ENCODE peak calls at places on chromosome 3, in four cellular contexts. One of them, this sample, is unnamed.

GRCh38 chr3:177346878-177347277 is 149.6 kb upstream of the TBL1XR1 start:
- DNase-seq in activated CD4-positive, alpha-beta T cell treated with anti-CD3 and anti-CD28 coated beads, Interleukin-2, amount 10 ng/mL, durations not matched to agents 7 days and 5 days: no peak
- DNase-seq in HuH-7.5: no peak
- DNase-seq in iris pigment epithelial cell: no peak
- DNase-seq in this sample: no peak

GRCh38 chr3:115683773-115684172 is 60.5 kb downstream of the GAP43 start:
- DNase-seq in activated CD4-positive, alpha-beta T cell treated with anti-CD3 and anti-CD28 coated beads, Interleukin-2, amount 10 ng/mL, durations not matched to agents 7 days and 5 days: no peak
- DNase-seq in iris pigment epithelial cell: no peak
- DNase-seq in HuH-7.5: no peak
- DNase-seq in this sample: no peak

GRCh38 chr3:190003730-190004129 is 117.0 kb downstream of the P3H2 start:
- DNase-seq in activated CD4-positive, alpha-beta T cell treated with anti-CD3 and anti-CD28 coated beads, Interleukin-2, amount 10 ng/mL, durations not matched to agents 7 days and 5 days: no peak
- DNase-seq in HuH-7.5: no peak
- DNase-seq in iris pigment epithelial cell: peak; percentile 95
- DNase-seq in this sample: no peak

GRCh38 chr3:132401255-132401654 is 16.0 kb upstream of the DNAJC13 start:
- DNase-seq in HuH-7.5: no peak
- DNase-seq in activated CD4-positive, alpha-beta T cell treated with anti-CD3 and anti-CD28 coated beads, Interleukin-2, amount 10 ng/mL, durations not matched to agents 7 days and 5 days: no peak
- DNase-seq in iris pigment epithelial cell: no peak
- DNase-seq in this sample: no peak

GRCh38 chr3:51967384-51968174 is at the start of gene PCBP4:
- DNase-seq in activated CD4-positive, alpha-beta T cell treated with anti-CD3 and anti-CD28 coated beads, Interleukin-2, amount 10 ng/mL, durations not matched to agents 7 days and 5 days: peak; percentile 32
- DNase-seq in iris pigment epithelial cell: peak; percentile 24
- DNase-seq in HuH-7.5: peak; percentile 77
- DNase-seq in this sample: peak; percentile 45

GRCh38 chr3:129314757-129315385 is 36.2 kb downstream of the HMCES start:
- DNase-seq in HuH-7.5: peak; percentile 95
- DNase-seq in iris pigment epithelial cell: peak; percentile 82
- DNase-seq in activated CD4-positive, alpha-beta T cell treated with anti-CD3 and anti-CD28 coated beads, Interleukin-2, amount 10 ng/mL, durations not matched to agents 7 days and 5 days: peak; percentile 71
- DNase-seq in this sample: peak; percentile 77

GRCh38 chr3:89692601-89693000 is 585.2 kb downstream of the EPHA3 start:
- DNase-seq in activated CD4-positive, alpha-beta T cell treated with anti-CD3 and anti-CD28 coated beads, Interleukin-2, amount 10 ng/mL, durations not matched to agents 7 days and 5 days: no peak
- DNase-seq in iris pigment epithelial cell: no peak
- DNase-seq in HuH-7.5: no peak
- DNase-seq in this sample: no peak

GRCh38 chr3:36494461-36495109 is 114.3 kb downstream of the STAC start:
- DNase-seq in iris pigment epithelial cell: peak; percentile 41
- DNase-seq in HuH-7.5: no peak
- DNase-seq in activated CD4-positive, alpha-beta T cell treated with anti-CD3 and anti-CD28 coated beads, Interleukin-2, amount 10 ng/mL, durations not matched to agents 7 days and 5 days: no peak
- DNase-seq in this sample: no peak

GRCh38 chr3:61964566-61964965 is 403.2 kb downstream of the PTPRG start:
- DNase-seq in HuH-7.5: no peak
- DNase-seq in iris pigment epithelial cell: no peak
- DNase-seq in activated CD4-positive, alpha-beta T cell treated with anti-CD3 and anti-CD28 coated beads, Interleukin-2, amount 10 ng/mL, durations not matched to agents 7 days and 5 days: no peak
- DNase-seq in this sample: no peak

GRCh38 chr3:113485161-113485609 is 29.8 kb downstream of the SPICE1 start:
- DNase-seq in iris pigment epithelial cell: no peak
- DNase-seq in activated CD4-positive, alpha-beta T cell treated with anti-CD3 and anti-CD28 coated beads, Interleukin-2, amount 10 ng/mL, durations not matched to agents 7 days and 5 days: peak; percentile 46
- DNase-seq in HuH-7.5: no peak
- DNase-seq in this sample: peak; percentile 38

GRCh38 chr3:43632269-43632733 is 10.5 kb upstream of the ANO10 start:
- DNase-seq in iris pigment epithelial cell: peak; percentile 81
- DNase-seq in HuH-7.5: no peak
- DNase-seq in activated CD4-positive, alpha-beta T cell treated with anti-CD3 and anti-CD28 coated beads, Interleukin-2, amount 10 ng/mL, durations not matched to agents 7 days and 5 days: no peak
- DNase-seq in this sample: no peak

GRCh38 chr3:183698318-183698731 is 728 bp downstream of the YEATS2 start:
- DNase-seq in activated CD4-positive, alpha-beta T cell treated with anti-CD3 and anti-CD28 coated beads, Interleukin-2, amount 10 ng/mL, durations not matched to agents 7 days and 5 days: peak; percentile 35
- DNase-seq in iris pigment epithelial cell: peak; percentile 54
- DNase-seq in HuH-7.5: peak; percentile 39
- DNase-seq in this sample: peak; percentile 34

GRCh38 chr3:189664311-189664710 is 33.1 kb downstream of the TP63 start:
- DNase-seq in HuH-7.5: no peak
- DNase-seq in iris pigment epithelial cell: peak; percentile 95
- DNase-seq in activated CD4-positive, alpha-beta T cell treated with anti-CD3 and anti-CD28 coated beads, Interleukin-2, amount 10 ng/mL, durations not matched to agents 7 days and 5 days: no peak
- DNase-seq in this sample: no peak

GRCh38 chr3:120846073-120846472 is 61.9 kb upstream of the STXBP5L start:
- DNase-seq in HuH-7.5: no peak
- DNase-seq in activated CD4-positive, alpha-beta T cell treated with anti-CD3 and anti-CD28 coated beads, Interleukin-2, amount 10 ng/mL, durations not matched to agents 7 days and 5 days: no peak
- DNase-seq in iris pigment epithelial cell: no peak
- DNase-seq in this sample: no peak

GRCh38 chr3:49500408-49501257 is 30.6 kb downstream of the DAG1 start:
- DNase-seq in iris pigment epithelial cell: peak; percentile 100
- DNase-seq in activated CD4-positive, alpha-beta T cell treated with anti-CD3 and anti-CD28 coated beads, Interleukin-2, amount 10 ng/mL, durations not matched to agents 7 days and 5 days: no peak
- DNase-seq in HuH-7.5: no peak
- DNase-seq in this sample: no peak

GRCh38 chr3:150292891-150293290 is 115.2 kb upstream of the TSC22D2 start:
- DNase-seq in activated CD4-positive, alpha-beta T cell treated with anti-CD3 and anti-CD28 coated beads, Interleukin-2, amount 10 ng/mL, durations not matched to agents 7 days and 5 days: no peak
- DNase-seq in iris pigment epithelial cell: peak; percentile 95
- DNase-seq in HuH-7.5: no peak
- DNase-seq in this sample: no peak